ENCODE peak calls at places on chromosomes 4 and X, in four cellular contexts. U is NAMALWA, W is coronary artery, P is PC-3. S is an unnamed sample.

GRCh38 chr4:2292679-2293108 is 30.8 kb upstream of the MXD4 start:
- DNase-seq in U (no peak), W (no peak), P (no peak), S (no peak)

GRCh38 chrX:21757960-21758359 is at the start of gene SMPX:
- DNase-seq in U (no peak), W (no peak), P (no peak), S (no peak)

GRCh38 chrX:132257116-132257515 is 37.9 kb upstream of the RAP2C start:
- DNase-seq in U (no peak), W (no peak), P (no peak), S (no peak)

GRCh38 chr4:132818091-132818490 is 331.0 kb upstream of the PCDH10 start:
- DNase-seq in U (no peak), W (no peak), P (no peak), S (no peak)

GRCh38 chr4:23876418-23877089 is 13.3 kb downstream of the PPARGC1A start:
- DNase-seq in U (no peak), W (no peak), P (no peak), S (no peak)

GRCh38 chr4:168840988-168841681 is 168.9 kb downstream of the CBR4 start:
- DNase-seq in U (no peak), W (no peak), P (no peak), S (no peak)

GRCh38 chr4:137530176-137530575 is 2.1 kb downstream of the PCDH18 start:
- DNase-seq in U (no peak), W (no peak), P (no peak), S (no peak)

GRCh38 chrX:96704661-96705060 is 20.0 kb downstream of the DIAPH2 start:
- DNase-seq in U (no peak), W (no peak), P (peak), S (no peak)

GRCh38 chr4:188781655-188782054 is 642.4 kb downstream of the TRIML1 start:
- DNase-seq in U (peak), W (no peak), P (peak), S (no peak)

GRCh38 chr4:98642991-98643426 is 15.4 kb downstream of the TSPAN5 start:
- DNase-seq in U (no peak), W (no peak), P (peak), S (no peak)

GRCh38 chr4:154124539-154125255 is 335.8 kb upstream of the SFRP2 start:
- DNase-seq in U (no peak), W (no peak), P (peak), S (no peak)

GRCh38 chrX:109600114-109600710 is 24.8 kb downstream of the KCNE5 start:
- DNase-seq in U (no peak), W (no peak), P (no peak), S (no peak)

GRCh38 chr4:78645853-78646757 is 94.5 kb downstream of the ANXA3 start:
- DNase-seq in U (no peak), W (peak), P (peak), S (no peak)

S was measured in stimulated activated CD4-positive, alpha-beta T cell treated with anti-CD3 and anti-CD28 coated beads, Interleukin-2, amount 100 ng/mL, for 4 hours.